ENCODE peak calls at places on chromosomes 1 and 21, in five cellular contexts. I is AG04449, P is neuronal stem cell, Y is coronary artery, O is choroid plexus epithelial cell. F is an unnamed sample.

GRCh38 chr21:15706686-15707085 is 23.1 kb upstream of the USP25 start:
- DNase-seq in I (peak; percentile 80), P (no peak), Y (no peak), O (peak; percentile 95), F (no peak)

GRCh38 chr1:71695084-71695483 is 587.3 kb downstream of the NEGR1 start:
- DNase-seq in I (no peak), P (no peak), Y (no peak), O (no peak), F (no peak)

GRCh38 chr21:35257413-35257812 is 208.3 kb upstream of the RUNX1 start:
- DNase-seq in I (peak; percentile 52), P (no peak), Y (no peak), O (peak; percentile 98), F (no peak)

GRCh38 chr1:54995835-54996234 is 2.9 kb upstream of the BSND start:
- DNase-seq in I (no peak), P (no peak), Y (no peak), O (no peak), F (no peak)

GRCh38 chr1:94602802-94603625 is 61.5 kb upstream of the F3 start:
- DNase-seq in I (no peak), P (no peak), Y (no peak), O (peak; percentile 51), F (no peak)

GRCh38 chr1:32335619-32335950 is 448 bp downstream of the MARCKSL1 start:
- DNase-seq in I (no peak), P (no peak), Y (no peak), O (no peak), F (no peak)

GRCh38 chr1:7111855-7112254 is 326.6 kb downstream of the CAMTA1 start:
- DNase-seq in I (no peak), P (no peak), Y (no peak), O (no peak), F (no peak)

GRCh38 chr21:42534361-42534900 is 20.8 kb downstream of the SLC37A1 start:
- DNase-seq in I (no peak), P (no peak), Y (peak; percentile 67), O (no peak), F (no peak)

GRCh38 chr1:39758556-39759435 is 12.4 kb downstream of the OXCT2 start:
- DNase-seq in I (no peak), P (no peak), Y (no peak), O (no peak), F (no peak)

GRCh38 chr1:117120774-117121588 is 568 bp downstream of the TRIM45 start:
- DNase-seq in I (no peak), P (no peak), Y (no peak), O (no peak), F (no peak)

GRCh38 chr1:214548988-214549387 is 2.4 kb downstream of the PTPN14 start:
- DNase-seq in I (no peak), P (no peak), Y (no peak), O (peak; percentile 55), F (no peak)

GRCh38 chr1:23169727-23170335 is 1.2 kb upstream of the LUZP1 start:
- DNase-seq in I (peak; percentile 78), P (no peak), Y (peak; percentile 84), O (peak; percentile 90), F (peak; percentile 95)

GRCh38 chr1:1181938-1182410 is 8.3 kb downstream of the TTLL10 start:
- DNase-seq in I (no peak), P (no peak), Y (no peak), O (no peak), F (no peak)

GRCh38 chr1:116408803-116409720 is 36.0 kb downstream of the ATP1A1 start:
- DNase-seq in I (no peak), P (no peak), Y (no peak), O (no peak), F (no peak)

GRCh38 chr1:227729144-227729880 is 5.8 kb downstream of the JMJD4 start:
- DNase-seq in I (no peak), P (no peak), Y (no peak), O (no peak), F (no peak)

GRCh38 chr1:62144238-62144831 is 50.3 kb upstream of the L1TD1 start:
- DNase-seq in I (no peak), P (peak; percentile 55), Y (no peak), O (peak; percentile 77), F (no peak)

GRCh38 chr1:35448344-35448801 is 108.8 kb downstream of the KIAA0319L start:
- DNase-seq in I (peak; percentile 86), P (no peak), Y (no peak), O (peak; percentile 96), F (no peak)

GRCh38 chr21:23837564-23837963 is 1769.7 kb downstream of the MRPL39 start:
- DNase-seq in I (no peak), P (no peak), Y (no peak), O (no peak), F (no peak)

GRCh38 chr1:6738987-6739386 is 37.4 kb upstream of the DNAJC11 start:
- DNase-seq in I (no peak), P (no peak), Y (no peak), O (no peak), F (no peak)

GRCh38 chr21:39004776-39005605 is 178.3 kb downstream of the PSMG1 start:
- DNase-seq in I (no peak), P (no peak), Y (no peak), O (peak; percentile 42), F (no peak)

GRCh38 chr1:199742547-199742946 is 285.0 kb upstream of the NR5A2 start:
- DNase-seq in I (peak; percentile 80), P (no peak), Y (no peak), O (peak; percentile 92), F (no peak)

GRCh38 chr21:39633770-39634181 is 21.0 kb downstream of the B3GALT5 start:
- DNase-seq in I (peak; percentile 93), P (no peak), Y (no peak), O (peak; percentile 92), F (no peak)

GRCh38 chr1:61091455-61091854 is 9.1 kb downstream of the NFIA start:
- DNase-seq in I (no peak), P (no peak), Y (no peak), O (no peak), F (no peak)

GRCh38 chr1:147618077-147618569 is 52.2 kb downstream of the ACP6 start:
- DNase-seq in I (no peak), P (no peak), Y (no peak), O (no peak), F (no peak)

GRCh38 chr1:6065093-6065878 is 19.6 kb downstream of the KCNAB2 start:
- DNase-seq in I (no peak), P (no peak), Y (no peak), O (no peak), F (no peak)

GRCh38 chr1:187413770-187414169 is 585.0 kb downstream of the PLA2G4A start:
- DNase-seq in I (no peak), P (no peak), Y (no peak), O (peak; percentile 52), F (no peak)

GRCh38 chr1:228162286-228163003 is 3.2 kb upstream of the IBA57 start:
- DNase-seq in I (no peak), P (no peak), Y (no peak), O (peak; percentile 20), F (no peak)

GRCh38 chr21:26473471-26473870 is 99.6 kb downstream of the CYYR1 start:
- DNase-seq in I (no peak), P (no peak), Y (no peak), O (no peak), F (no peak)

GRCh38 chr1:112971006-112971405 is 15.0 kb upstream of the SLC16A1 start:
- DNase-seq in I (peak; percentile 53), P (no peak), Y (no peak), O (no peak), F (no peak)

GRCh38 chr1:180734366-180734765 is 102.5 kb downstream of the XPR1 start:
- DNase-seq in I (no peak), P (no peak), Y (no peak), O (no peak), F (no peak)

GRCh38 chr1:75426688-75427087 is 184.2 kb downstream of the SLC44A5 start:
- DNase-seq in I (no peak), P (no peak), Y (no peak), O (no peak), F (no peak)

GRCh38 chr1:79441243-79441642 is 434.7 kb upstream of the ADGRL4 start:
- DNase-seq in I (no peak), P (no peak), Y (no peak), O (peak; percentile 1), F (no peak)

GRCh38 chr1:2481885-2482284 is 5.8 kb downstream of the PLCH2 start:
- DNase-seq in I (no peak), P (no peak), Y (no peak), O (no peak), F (no peak)

GRCh38 chr1:33049381-33049780 is 12.7 kb upstream of the AK2 start:
- DNase-seq in I (no peak), P (no peak), Y (no peak), O (no peak), F (no peak)

GRCh38 chr1:176201568-176201967 is 5.5 kb downstream of the COP1 start:
- DNase-seq in I (no peak), P (no peak), Y (no peak), O (no peak), F (no peak)

GRCh38 chr1:10866314-10867091 is 70.1 kb upstream of the CASZ1 start:
- DNase-seq in I (no peak), P (no peak), Y (no peak), O (peak; percentile 13), F (no peak)

GRCh38 chr1:174883361-174883760 is 116.4 kb upstream of the CACYBP start:
- DNase-seq in I (peak; percentile 9), P (no peak), Y (no peak), O (peak; percentile 88), F (no peak)

GRCh38 chr1:75035536-75035935 is 98.7 kb upstream of the LHX8 start:
- DNase-seq in I (no peak), P (no peak), Y (no peak), O (no peak), F (no peak)

DNA sequence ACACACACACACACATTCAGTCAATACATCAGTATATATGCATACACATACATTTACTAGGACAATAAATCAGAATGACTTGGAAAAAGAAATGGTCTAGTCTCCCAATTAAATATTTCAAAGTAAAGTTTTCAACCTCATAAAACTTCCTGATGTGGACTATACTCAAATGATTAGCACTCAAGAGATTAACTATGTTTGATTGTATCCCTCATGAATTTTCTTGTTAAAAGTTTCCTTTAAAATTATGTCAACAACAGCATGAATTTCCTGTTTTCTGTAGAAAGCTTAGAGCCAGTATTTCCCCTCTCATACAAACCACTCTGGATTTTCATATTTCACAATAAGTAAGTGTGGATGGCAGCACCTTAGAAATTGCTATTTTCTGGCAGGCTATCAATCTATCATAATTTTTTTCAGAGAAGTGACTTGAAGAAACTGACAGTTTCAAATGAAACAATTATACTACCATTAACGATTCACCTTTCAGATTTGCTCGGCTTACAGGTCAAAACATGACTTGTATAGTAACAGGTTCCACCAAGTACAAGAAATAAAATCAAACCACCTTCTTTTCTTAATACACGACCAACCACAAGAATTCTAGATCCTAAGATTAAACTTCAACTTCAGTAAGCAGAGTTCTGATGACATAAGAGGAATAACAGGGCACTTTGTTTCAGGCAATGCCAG is 20.9 kb downstream of the ELK4 start:
- DNase-seq in I (no peak), P (no peak), Y (no peak), O (no peak), F (no peak)
- H3K4me3 ChIP-seq in I (no peak overlapping the region), P (no peak overlapping the region), Y (no peak overlapping the region), O (no peak overlapping the region), F (no peak overlapping the region)

GRCh38 chr1:50976111-50976889 is 6.3 kb downstream of the CDKN2C start:
- DNase-seq in I (no peak), P (no peak), Y (no peak), O (no peak), F (no peak)
- H3K4me3 ChIP-seq in I (peak overlapping the region; percentile 75), P (no peak overlapping the region), Y (peak overlapping the region; percentile 92), O (peak overlapping the region; percentile 69), F (peak overlapping the region; percentile 87)

GRCh38 chr1:27349784-27350672 is 8.2 kb downstream of the SYTL1 start:
- DNase-seq in I (no peak), P (peak; percentile 60), Y (no peak), O (peak; percentile 74), F (no peak)
- H3K4me3 ChIP-seq in I (peak overlapping the region; percentile 49), P (peak overlapping the region; percentile 24), Y (peak overlapping the region; percentile 70), O (peak overlapping the region; percentile 49), F (peak overlapping the region; percentile 37)

GRCh38 chr1:151132676-151133338 is 13.6 kb downstream of the SEMA6C start:
- DNase-seq in I (no peak), P (no peak), Y (no peak), O (no peak), F (no peak)
- H3K4me3 ChIP-seq in I (no peak overlapping the region), P (no peak overlapping the region), Y (no peak overlapping the region), O (no peak overlapping the region), F (peak overlapping the region; percentile 50)

F was measured in vagina.